ENCODE peak calls at places on chromosomes 1 and 21, in seven cellular contexts. E is IMR-90, S is transverse colon, U is uterus, K is HepG2, H is esophagus squamous epithelium, T is right lobe of liver. Z is an unnamed sample.

GRCh38 chr21:46622226-46622625 is 13.2 kb upstream of the PRMT2 start:
- DNase-seq in U (no peak), E (no peak), K (peak), H (no peak), S (peak), T (no peak), Z (no peak)

GRCh38 chr1:162956922-162957321 is 95.9 kb upstream of the CCDC190 start:
- DNase-seq in H (no peak), S (no peak), U (no peak), K (no peak), E (peak), T (no peak), Z (no peak)

GRCh38 chr1:1084372-1085170 is 10.5 kb upstream of the RNF223 start:
- DNase-seq in T (no peak), K (no peak), E (no peak), S (peak), H (no peak), U (no peak), Z (peak)

GRCh38 chr1:202244841-202245261 is 51.3 kb downstream of the LGR6 start:
- DNase-seq in T (peak), H (no peak), U (no peak), K (no peak), E (no peak), S (no peak), Z (no peak)

GRCh38 chr21:29105218-29105617 is 25.2 kb upstream of the MAP3K7CL start:
- DNase-seq in H (no peak), E (peak), T (no peak), S (no peak), U (no peak), K (peak), Z (no peak)

GRCh38 chr1:207088731-207089626 is at the start of gene C4BPB:
- DNase-seq in E (no peak), S (peak), K (peak), H (no peak), T (peak), U (no peak), Z (no peak)

GRCh38 chr1:174021611-174022079 is 512 bp downstream of the RC3H1 start:
- DNase-seq in U (peak), H (no peak), T (peak), K (peak), E (peak), S (peak), Z (no peak)

GRCh38 chr1:115179397-115179835 is 90.1 kb upstream of the TSPAN2 start:
- DNase-seq in S (no peak), T (no peak), K (peak), E (peak), U (no peak), H (no peak), Z (no peak)

GRCh38 chr1:223770621-223771315 is 58.4 kb downstream of the CAPN2 start:
- DNase-seq in S (no peak), U (no peak), H (no peak), T (no peak), E (no peak), K (no peak), Z (no peak)

GRCh38 chr1:111223126-111223443 is 4.4 kb upstream of the CHI3L2 start:
- DNase-seq in U (no peak), K (no peak), E (no peak), H (no peak), S (no peak), T (no peak), Z (no peak)

GRCh38 chr1:111221276-111221632 is 6.3 kb upstream of the CHI3L2 start:
- DNase-seq in S (no peak), U (no peak), H (no peak), T (no peak), K (no peak), E (no peak), Z (no peak)

GRCh38 chr1:111220302-111220890 is 7.1 kb upstream of the CHI3L2 start:
- DNase-seq in U (no peak), T (no peak), K (no peak), S (no peak), E (no peak), H (no peak), Z (no peak)

GRCh38 chr1:111222308-111223125 is 5.0 kb upstream of the CHI3L2 start:
- DNase-seq in H (no peak), K (peak), E (peak), S (peak), U (peak), T (peak), Z (peak)

GRCh38 chr1:111221633-111222286 is 5.8 kb upstream of the CHI3L2 start:
- DNase-seq in T (no peak), K (no peak), S (peak), H (no peak), U (no peak), E (peak), Z (no peak)
- TF ChIP-seq POLR2A in T (no peak), K (no peak), S (no peak), H (no peak), U (no peak), E (no peak), Z (no peak)

DNA sequence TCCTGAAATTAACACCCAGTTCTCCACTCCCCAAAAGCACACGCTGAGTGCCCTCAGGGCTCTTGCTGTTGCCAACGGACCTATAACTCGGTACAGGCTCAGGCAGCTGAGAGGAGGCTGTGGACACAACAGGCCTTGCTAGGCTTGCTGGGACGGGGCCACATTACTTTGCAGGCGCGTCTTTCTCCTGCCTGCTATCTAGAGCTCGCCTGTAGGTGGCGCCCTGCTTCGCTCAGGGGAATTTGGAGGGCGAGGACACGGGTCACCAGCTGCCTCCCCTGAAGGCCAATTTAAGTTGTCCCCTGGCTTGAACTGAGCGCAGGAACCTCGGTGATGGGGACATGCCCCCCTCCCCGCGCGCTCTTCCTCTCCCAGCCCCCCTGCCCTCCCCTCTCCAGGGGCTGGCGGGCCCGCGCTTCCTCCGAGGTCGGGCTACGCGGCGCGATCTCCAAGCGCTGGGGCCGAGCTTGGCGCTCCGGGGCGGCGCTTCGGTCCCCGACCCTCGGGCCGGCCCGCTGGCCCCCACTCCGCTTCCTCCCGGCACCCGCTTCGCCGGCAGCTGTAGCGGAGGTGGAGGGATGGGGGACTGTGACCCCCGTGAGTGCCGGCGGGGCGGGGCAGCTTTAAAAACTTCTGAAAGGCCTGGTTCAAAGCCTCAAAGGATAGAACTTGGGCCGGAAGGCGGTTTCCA is 32.4 kb upstream of the NFIA start:
- DNase-seq in S (peak), E (peak), K (peak), T (peak), H (peak), U (peak), Z (peak)
- TF ChIP-seq POLR2A in S (peak), E (no peak), K (no peak), T (no peak), H (peak), U (peak), Z (no peak)

GRCh38 chr21:25966308-25966707 is 204.3 kb downstream of the APP start:
- DNase-seq in U (no peak), E (peak), T (no peak), K (no peak), S (no peak), H (no peak), Z (no peak)

GRCh38 chr21:25963186-25963585 is 207.4 kb downstream of the APP start:
- DNase-seq in T (no peak), H (no peak), U (no peak), K (no peak), S (peak), E (peak), Z (no peak)

GRCh38 chr21:25964926-25965325 is 205.6 kb downstream of the APP start:
- DNase-seq in H (no peak), U (no peak), S (no peak), T (no peak), E (no peak), K (no peak), Z (no peak)

GRCh38 chr21:25961042-25961441 is 209.5 kb downstream of the APP start:
- DNase-seq in U (no peak), K (no peak), H (no peak), S (no peak), E (no peak), T (no peak), Z (no peak)

DNA sequence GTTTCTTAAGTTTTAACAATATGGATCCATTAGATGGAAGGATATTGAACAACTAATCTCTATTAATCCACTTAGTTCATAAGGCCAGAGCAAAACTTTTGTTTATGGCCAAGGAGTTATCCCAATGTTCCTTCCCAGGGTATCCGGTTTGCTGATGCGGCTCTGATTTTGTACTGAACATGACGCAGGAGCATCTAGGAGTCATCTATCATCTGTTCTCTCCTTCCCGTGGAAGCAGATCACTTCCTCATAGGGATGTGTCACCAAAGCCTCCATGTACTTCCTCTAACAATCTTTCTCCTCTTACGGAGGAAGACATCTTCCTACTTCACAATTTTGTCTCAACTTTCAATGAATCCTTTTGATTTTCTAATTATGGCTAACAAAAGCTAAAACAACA is 206.6 kb downstream of the APP start:
- DNase-seq in H (no peak), K (no peak), E (no peak), T (no peak), S (no peak), U (no peak), Z (peak)
- TF ChIP-seq POLR2A in H (no peak), K (no peak), E (no peak), T (no peak), S (no peak), U (no peak), Z (no peak)

GRCh38 chr21:43717166-43717853 is 1.6 kb upstream of the PDXK start:
- DNase-seq in K (no peak), U (no peak), S (no peak), T (no peak), E (no peak), H (no peak), Z (no peak)

GRCh38 chr21:43720539-43721224 is 1.8 kb downstream of the PDXK start:
- DNase-seq in S (no peak), T (no peak), K (no peak), U (no peak), E (no peak), H (no peak), Z (no peak)

GRCh38 chr21:43719748-43720538 is 1.0 kb downstream of the PDXK start:
- DNase-seq in K (no peak), H (no peak), E (no peak), T (peak), S (no peak), U (no peak), Z (no peak)

GRCh38 chr21:43717967-43718871 is 710 bp upstream of the PDXK start:
- DNase-seq in T (peak), U (no peak), E (no peak), S (no peak), H (no peak), K (no peak), Z (no peak)

DNA sequence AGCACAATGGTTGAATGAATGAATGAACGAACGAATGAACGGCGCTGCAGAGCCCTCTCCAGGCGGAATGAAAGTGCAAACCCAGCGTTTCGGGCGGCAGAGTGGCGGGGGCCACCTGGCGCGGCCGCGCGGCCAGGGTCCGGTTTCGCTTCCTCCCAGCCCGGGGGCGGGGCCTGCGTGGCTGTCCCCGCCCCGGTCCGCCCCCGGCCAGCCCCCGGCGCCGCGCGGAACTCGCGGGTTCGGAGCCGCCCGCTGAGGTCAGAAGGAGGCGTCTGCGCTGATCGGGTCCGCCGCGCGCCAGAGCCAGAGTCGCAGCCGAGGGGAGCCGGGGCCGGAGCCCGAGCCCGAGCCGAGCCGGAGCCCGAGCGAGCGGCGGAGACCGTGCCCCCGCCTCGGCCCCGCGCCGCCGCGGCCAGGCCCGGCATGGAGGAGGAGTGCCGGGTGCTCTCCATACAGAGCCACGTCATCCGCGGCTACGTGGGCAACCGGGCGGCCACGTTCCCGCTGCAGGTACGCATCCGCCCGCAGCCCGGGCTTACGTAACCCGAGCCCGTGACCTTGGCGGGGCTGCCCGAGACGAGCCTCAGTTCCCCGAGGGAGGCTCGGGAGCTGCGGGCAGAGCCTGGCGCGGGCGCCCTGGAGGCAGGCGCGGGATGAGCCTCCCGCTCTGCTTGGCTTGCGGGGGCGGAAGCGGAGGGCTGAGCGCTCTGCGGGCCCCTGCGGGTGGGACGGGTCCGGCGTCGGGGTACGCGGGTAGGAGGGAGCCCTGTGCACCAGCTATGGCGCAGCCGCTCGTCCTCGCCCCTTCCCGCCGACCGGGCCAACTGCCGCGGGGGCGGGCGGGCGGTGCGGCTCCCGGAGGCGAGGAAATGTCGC is at the start of gene PDXK:
- DNase-seq in T (peak), E (peak), K (peak), H (no peak), S (peak), U (peak), Z (peak)
- TF ChIP-seq POLR2A in T (peak), E (peak), K (peak), H (peak), S (peak), U (peak), Z (no peak)

GRCh38 chr1:5877001-5877400 is 115.2 kb downstream of the NPHP4 start:
- DNase-seq in S (no peak), U (no peak), E (no peak), H (no peak), K (no peak), T (no peak), Z (no peak)
- TF ChIP-seq POLR2A in S (no peak), U (no peak), E (no peak), H (no peak), K (no peak), T (no peak), Z (no peak)

DNA sequence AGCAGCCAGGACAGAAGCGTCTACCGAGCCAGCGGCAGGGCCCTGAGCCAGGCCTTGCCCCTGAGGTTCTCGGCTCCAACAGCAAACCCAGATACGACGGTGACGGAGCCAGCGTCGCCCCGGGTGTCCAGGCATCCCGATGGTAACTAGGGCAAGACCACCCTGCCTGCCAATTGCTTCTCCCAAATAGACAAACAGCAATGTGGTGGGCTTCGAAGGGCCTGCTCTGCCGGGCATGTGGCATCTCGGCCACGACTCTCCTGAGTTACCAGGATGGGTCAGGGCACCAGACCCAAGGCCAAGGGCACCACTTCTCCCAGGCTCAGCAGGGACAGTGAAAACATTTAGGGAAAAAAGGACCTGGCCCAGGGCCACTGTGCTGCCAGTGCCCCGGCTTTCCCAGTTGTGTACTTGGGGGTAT is 3.2 kb upstream of the ACTRT2 start:
- DNase-seq in T (no peak), H (no peak), S (peak), U (no peak), K (no peak), E (no peak), Z (peak)
- TF ChIP-seq POLR2A in T (no peak), H (no peak), S (no peak), U (no peak), K (no peak), E (no peak), Z (no peak)

GRCh38 chr1:236160540-236161127 is 18.3 kb downstream of the GPR137B start:
- DNase-seq in S (no peak), H (no peak), K (no peak), E (no peak), T (no peak), U (no peak), Z (no peak)
- TF ChIP-seq POLR2A in S (no peak), H (no peak), K (no peak), E (no peak), T (no peak), U (no peak), Z (no peak)

GRCh38 chr1:246724725-246725095 is 501 bp downstream of the SCCPDH start:
- DNase-seq in E (peak), H (no peak), T (no peak), S (no peak), K (no peak), U (no peak), Z (no peak)

GRCh38 chr1:246725191-246725590 is 982 bp downstream of the SCCPDH start:
- DNase-seq in S (no peak), T (peak), H (no peak), E (no peak), K (no peak), U (no peak), Z (no peak)

GRCh38 chr1:246722720-246723119 is 1.5 kb upstream of the SCCPDH start:
- DNase-seq in H (no peak), T (no peak), E (no peak), S (no peak), U (no peak), K (no peak), Z (no peak)

GRCh38 chr1:246726255-246726679 is 2.1 kb downstream of the SCCPDH start:
- DNase-seq in E (no peak), U (no peak), H (no peak), T (peak), S (no peak), K (no peak), Z (no peak)

DNA sequence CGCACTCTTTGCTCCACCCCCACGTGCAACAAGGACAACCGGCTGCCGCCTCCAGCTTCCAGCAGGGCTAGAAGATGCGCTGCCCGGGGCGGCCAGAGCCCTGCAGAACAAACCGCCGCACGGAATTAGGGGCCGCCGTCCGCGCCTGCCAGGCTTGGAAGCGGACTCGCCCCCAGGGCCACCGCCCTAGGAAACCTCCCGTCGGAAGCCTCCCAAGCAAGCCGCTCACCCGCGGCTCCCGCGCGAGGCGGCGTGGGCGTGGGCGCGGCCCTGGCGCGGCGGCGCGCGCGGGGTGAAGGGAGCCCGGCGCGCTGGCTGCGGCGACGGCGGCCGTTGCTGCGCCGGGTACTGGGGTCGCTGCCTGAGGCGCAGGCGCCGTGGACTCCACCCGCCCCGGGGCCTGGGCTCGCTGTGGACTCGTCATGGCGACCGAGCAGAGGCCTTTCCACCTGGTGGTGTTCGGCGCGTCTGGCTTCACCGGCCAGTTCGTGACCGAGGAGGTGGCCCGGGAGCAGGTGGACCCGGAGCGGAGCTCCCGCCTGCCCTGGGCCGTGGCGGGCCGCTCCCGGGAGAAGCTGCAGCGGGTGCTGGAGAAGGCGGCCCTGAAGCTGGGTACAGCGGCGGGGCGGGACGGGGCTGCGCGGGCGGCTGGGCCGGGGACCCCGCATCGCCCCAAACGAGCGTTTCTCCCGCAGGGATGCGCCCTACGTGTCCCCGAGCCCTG is at the start of gene SCCPDH:
- DNase-seq in K (peak), H (no peak), T (peak), E (peak), S (peak), U (peak), Z (peak)
- TF ChIP-seq POLR2A in K (peak), H (no peak), T (peak), E (peak), S (peak), U (peak), Z (no peak)